ENCODE peak calls at places on chromosomes 11 and 22, in six cellular contexts. One of them, this sample, is unnamed.

GRCh38 chr22:17612057-17612456 is 16.5 kb downstream of the ATP6V1E1 start:
- DNase-seq in H1: no peak
- DNase-seq in GM12878: no peak
- DNase-seq in GM12891: no peak
- DNase-seq in HepG2: no peak
- DNase-seq in K562: no peak
- DNase-seq in this sample: no peak

GRCh38 chr11:129391350-129391749 is 15.7 kb downstream of the BARX2 start:
- DNase-seq in GM12891: no peak
- DNase-seq in HepG2: no peak
- DNase-seq in H1: no peak
- DNase-seq in GM12878: no peak
- DNase-seq in K562: no peak
- DNase-seq in this sample: no peak

GRCh38 chr22:11066458-11067285 is 4461.3 kb upstream of the OR11H1 start:
- DNase-seq in H1: no peak
- DNase-seq in GM12878: no peak
- DNase-seq in GM12891: peak; percentile 48
- DNase-seq in HepG2: no peak
- DNase-seq in K562: peak; percentile 31
- DNase-seq in this sample: peak; percentile 34

GRCh38 chr11:9973921-9974320 is 310.0 kb downstream of the SWAP70 start:
- DNase-seq in HepG2: no peak
- DNase-seq in GM12891: no peak
- DNase-seq in GM12878: no peak
- DNase-seq in H1: no peak
- DNase-seq in K562: no peak
- DNase-seq in this sample: no peak

GRCh38 chr11:22927793-22928192 is 67.5 kb upstream of the CCDC179 start:
- DNase-seq in GM12891: no peak
- DNase-seq in GM12878: no peak
- DNase-seq in K562: no peak
- DNase-seq in HepG2: no peak
- DNase-seq in H1: no peak
- DNase-seq in this sample: no peak

GRCh38 chr22:31102441-31103081 is 4.8 kb downstream of the SELENOM start:
- DNase-seq in GM12891: no peak
- DNase-seq in HepG2: peak; percentile 84
- DNase-seq in K562: no peak
- DNase-seq in GM12878: no peak
- DNase-seq in H1: no peak
- DNase-seq in this sample: no peak

GRCh38 chr22:40006641-40007040 is 11.9 kb downstream of the FAM83F start:
- DNase-seq in GM12891: no peak
- DNase-seq in H1: no peak
- DNase-seq in HepG2: no peak
- DNase-seq in GM12878: no peak
- DNase-seq in K562: no peak
- DNase-seq in this sample: no peak

GRCh38 chr11:134988495-134988894 is 576.5 kb upstream of the B3GAT1 start:
- DNase-seq in H1: no peak
- DNase-seq in HepG2: no peak
- DNase-seq in GM12891: no peak
- DNase-seq in K562: no peak
- DNase-seq in GM12878: no peak
- DNase-seq in this sample: no peak

GRCh38 chr22:40325315-40325714 is 21.0 kb upstream of the ADSL start:
- DNase-seq in GM12891: no peak
- DNase-seq in K562: no peak
- DNase-seq in GM12878: no peak
- DNase-seq in HepG2: no peak
- DNase-seq in H1: no peak
- DNase-seq in this sample: no peak

GRCh38 chr22:25666308-25666707 is 75.7 kb upstream of the MYO18B start:
- DNase-seq in H1: no peak
- DNase-seq in K562: no peak
- DNase-seq in HepG2: peak; percentile 95
- DNase-seq in GM12878: no peak
- DNase-seq in GM12891: no peak
- DNase-seq in this sample: no peak

GRCh38 chr11:77400306-77400705 is 73.6 kb downstream of the PAK1 start:
- DNase-seq in GM12878: no peak
- DNase-seq in H1: no peak
- DNase-seq in K562: no peak
- DNase-seq in GM12891: no peak
- DNase-seq in HepG2: no peak
- DNase-seq in this sample: no peak

GRCh38 chr22:50216684-50217520 is 16.1 kb downstream of the SELENOO start:
- DNase-seq in GM12878: no peak
- DNase-seq in K562: no peak
- DNase-seq in H1: no peak
- DNase-seq in HepG2: no peak
- DNase-seq in GM12891: no peak
- DNase-seq in this sample: no peak

GRCh38 chr22:31861226-31861840 is 83.0 kb upstream of the YWHAH start:
- DNase-seq in K562: no peak
- DNase-seq in GM12878: no peak
- DNase-seq in HepG2: no peak
- DNase-seq in GM12891: no peak
- DNase-seq in H1: no peak
- DNase-seq in this sample: no peak

GRCh38 chr11:112961751-112962747 is 829 bp downstream of the NCAM1 start:
- DNase-seq in HepG2: no peak
- DNase-seq in GM12878: no peak
- DNase-seq in K562: no peak
- DNase-seq in H1: no peak
- DNase-seq in GM12891: peak; percentile 10
- DNase-seq in this sample: no peak

GRCh38 chr11:30346068-30346688 is 23.3 kb downstream of the ARL14EP start:
- DNase-seq in HepG2: peak; percentile 52
- DNase-seq in GM12878: no peak
- DNase-seq in H1: no peak
- DNase-seq in K562: peak; percentile 37
- DNase-seq in GM12891: no peak
- DNase-seq in this sample: no peak

DNA sequence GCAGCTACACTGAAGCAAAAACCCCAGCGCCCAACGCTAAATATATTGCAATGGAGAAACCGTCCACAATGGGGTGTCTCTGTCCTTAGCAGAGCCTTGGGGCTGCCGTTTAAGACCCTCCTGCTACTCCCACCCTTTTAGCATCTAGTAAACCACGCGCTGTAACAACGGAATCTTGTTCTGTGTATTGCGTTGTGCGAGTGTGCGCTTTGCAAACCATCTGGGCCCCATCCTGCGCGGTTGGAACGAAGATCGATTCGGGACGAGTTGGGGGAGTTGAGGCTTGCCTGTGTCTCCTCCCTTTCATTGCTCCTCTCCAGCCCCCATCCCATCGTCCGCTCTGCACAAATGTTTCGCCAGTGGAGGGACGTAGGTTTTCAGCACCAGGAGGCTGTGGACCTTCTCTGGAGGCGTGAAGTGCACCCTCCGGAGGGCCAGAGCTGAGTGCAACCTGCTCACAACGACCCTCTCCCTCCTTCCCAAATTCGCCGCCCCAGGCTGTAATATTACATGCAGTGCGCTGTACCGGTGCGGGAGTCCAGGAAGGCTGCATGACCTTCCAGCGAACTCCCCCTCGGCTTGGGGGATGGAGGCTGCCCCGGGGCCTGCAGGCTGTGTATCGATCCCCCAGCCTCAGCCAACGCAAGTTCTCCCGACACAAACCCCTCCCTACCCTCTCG is 1.6 kb upstream of the KMT2A start:
- DNase-seq in HepG2: no peak
- DNase-seq in K562: peak; percentile 37
- DNase-seq in GM12878: no peak
- DNase-seq in H1: no peak
- DNase-seq in GM12891: no peak
- DNase-seq in this sample: peak; percentile 31
- TF ChIP-seq POLR2A in HepG2: peak; percentile 26
- TF ChIP-seq POLR2A in K562: no peak
- TF ChIP-seq POLR2A in GM12878: no peak
- TF ChIP-seq POLR2A in H1: peak; percentile 52
- TF ChIP-seq POLR2A in GM12891: no peak
- TF ChIP-seq POLR2A in this sample: no peak

GRCh38 chr11:85955531-85955930 is 100.3 kb downstream of the CCDC83 start:
- DNase-seq in GM12891: no peak
- DNase-seq in K562: no peak
- DNase-seq in GM12878: no peak
- DNase-seq in HepG2: no peak
- DNase-seq in H1: no peak
- DNase-seq in this sample: no peak
- TF ChIP-seq TAF1 in GM12891: no peak
- TF ChIP-seq TAF1 in K562: no peak
- TF ChIP-seq TAF1 in GM12878: no peak
- TF ChIP-seq TAF1 in HepG2: no peak
- TF ChIP-seq TAF1 in H1: no peak
- TF ChIP-seq TAF1 in this sample: no peak

DNA sequence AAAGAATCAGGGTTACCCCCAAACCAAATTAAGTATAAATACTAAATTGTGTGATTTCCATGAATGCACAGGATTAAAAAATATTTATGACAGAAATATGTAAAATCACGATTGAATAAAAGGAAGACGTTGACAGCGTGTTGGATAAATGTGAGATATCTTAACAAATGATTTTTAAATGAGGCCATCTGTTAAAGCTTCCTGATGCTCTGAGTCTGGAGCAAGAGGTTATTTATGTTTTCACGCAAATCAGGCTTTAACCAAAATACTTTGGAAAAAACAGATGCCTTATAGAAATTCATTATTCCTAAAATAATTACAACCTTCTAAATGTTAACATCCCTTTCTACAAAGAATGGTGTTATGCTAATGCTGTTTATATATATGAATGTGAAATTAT is 123.3 kb downstream of the PAX6 start:
- DNase-seq in H1: no peak
- DNase-seq in HepG2: no peak
- DNase-seq in GM12878: no peak
- DNase-seq in GM12891: no peak
- DNase-seq in K562: no peak
- DNase-seq in this sample: no peak
- TF ChIP-seq POLR2AphosphoS5 in H1: no peak
- TF ChIP-seq POLR2AphosphoS5 in HepG2: no peak
- TF ChIP-seq POLR2AphosphoS5 in GM12878: no peak
- TF ChIP-seq POLR2AphosphoS5 in GM12891: no peak
- TF ChIP-seq POLR2AphosphoS5 in K562: no peak
- TF ChIP-seq POLR2AphosphoS5 in this sample: no peak

DNA sequence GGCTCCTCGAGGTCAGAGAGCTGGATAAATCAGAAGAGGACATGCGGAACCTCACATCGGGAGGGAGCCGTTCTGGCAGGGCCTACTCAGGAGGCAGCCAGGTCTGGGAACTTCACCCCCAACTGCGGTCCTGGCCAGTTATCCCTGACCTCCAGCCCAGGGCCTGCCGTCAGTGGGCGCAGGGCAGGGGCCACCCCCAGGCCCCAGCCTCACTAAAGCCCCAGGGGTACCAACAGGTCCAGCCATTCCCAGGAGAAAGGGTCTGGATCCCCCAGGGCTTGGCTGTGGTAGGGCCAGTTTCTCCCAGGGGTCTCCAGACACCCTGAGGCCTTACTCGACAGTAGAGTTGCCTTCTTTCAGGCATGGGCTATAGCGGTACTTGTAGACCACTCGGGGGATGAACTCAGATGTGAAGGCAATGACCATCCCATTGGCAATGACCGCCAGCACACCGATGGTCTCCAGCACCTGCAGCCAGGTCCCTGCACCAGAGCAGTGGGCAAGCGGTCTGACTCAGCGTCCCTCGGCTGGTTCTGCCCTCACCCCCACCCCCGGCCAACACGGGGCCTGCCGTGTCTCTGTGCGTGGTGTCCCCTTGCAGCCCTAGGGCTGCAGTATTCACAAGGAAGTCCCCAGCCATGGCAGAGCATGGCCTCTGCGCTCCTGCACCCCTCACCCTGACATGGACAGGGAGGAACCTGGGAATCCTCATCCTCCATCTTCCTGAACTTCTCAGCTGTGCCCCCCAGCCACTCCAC is 4.6 kb upstream of the SIGIRR start:
- DNase-seq in K562: no peak
- DNase-seq in GM12878: no peak
- DNase-seq in HepG2: no peak
- DNase-seq in H1: no peak
- DNase-seq in GM12891: no peak
- DNase-seq in this sample: no peak
- TF ChIP-seq POLR2A in K562: no peak
- TF ChIP-seq POLR2A in GM12878: peak; percentile 27
- TF ChIP-seq POLR2A in HepG2: no peak
- TF ChIP-seq POLR2A in H1: no peak
- TF ChIP-seq POLR2A in GM12891: no peak
- TF ChIP-seq POLR2A in this sample: no peak

GRCh38 chr11:60995798-60996197 is 24.3 kb downstream of the CD6 start:
- DNase-seq in HepG2: no peak
- DNase-seq in GM12891: no peak
- DNase-seq in GM12878: no peak
- DNase-seq in K562: no peak
- DNase-seq in H1: no peak
- DNase-seq in this sample: no peak

GRCh38 chr11:60994450-60995135 is 23.1 kb downstream of the CD6 start:
- DNase-seq in GM12878: no peak
- DNase-seq in H1: no peak
- DNase-seq in GM12891: no peak
- DNase-seq in HepG2: no peak
- DNase-seq in K562: no peak
- DNase-seq in this sample: no peak

GRCh38 chr11:60993611-60994010 is 22.1 kb downstream of the CD6 start:
- DNase-seq in GM12878: no peak
- DNase-seq in HepG2: no peak
- DNase-seq in K562: no peak
- DNase-seq in GM12891: no peak
- DNase-seq in H1: no peak
- DNase-seq in this sample: no peak

GRCh38 chr11:60991457-60991856 is 20.0 kb downstream of the CD6 start:
- DNase-seq in GM12891: no peak
- DNase-seq in HepG2: no peak
- DNase-seq in K562: no peak
- DNase-seq in H1: no peak
- DNase-seq in GM12878: no peak
- DNase-seq in this sample: no peak

DNA sequence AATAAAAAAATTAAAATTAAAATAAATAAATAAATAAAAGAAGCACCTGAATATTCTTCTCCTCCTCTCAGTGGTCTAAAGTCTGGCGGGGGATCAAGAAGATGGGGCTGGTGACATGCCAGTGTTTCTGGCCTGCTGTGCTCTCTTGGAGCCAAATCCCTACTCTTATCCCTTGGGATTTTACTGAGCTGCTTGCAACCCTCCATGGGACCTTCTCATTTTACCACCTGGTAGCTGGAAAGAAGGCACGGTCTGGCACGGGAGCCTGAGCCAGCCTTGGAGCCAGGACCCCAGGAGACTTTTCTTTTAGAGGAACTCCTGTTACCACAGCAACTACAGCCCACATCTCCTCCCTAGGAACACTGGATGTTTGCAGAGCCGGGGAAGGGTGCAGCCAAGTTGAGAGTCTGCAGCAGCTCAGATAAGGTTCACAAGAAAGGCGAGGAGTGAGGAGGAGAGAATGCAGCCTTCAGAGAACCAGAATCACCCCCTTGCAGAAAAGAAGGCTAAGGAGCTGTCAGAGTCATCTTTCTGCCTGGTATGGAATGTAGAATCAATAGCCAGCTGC is 21.4 kb downstream of the CD6 start:
- DNase-seq in H1: no peak
- DNase-seq in GM12878: no peak
- DNase-seq in K562: peak; percentile 63
- DNase-seq in HepG2: no peak
- DNase-seq in GM12891: no peak
- DNase-seq in this sample: no peak
- TF ChIP-seq TAF1 in H1: no peak
- TF ChIP-seq TAF1 in GM12878: no peak
- TF ChIP-seq TAF1 in K562: no peak
- TF ChIP-seq TAF1 in HepG2: no peak
- TF ChIP-seq TAF1 in GM12891: no peak
- TF ChIP-seq TAF1 in this sample: no peak

This sample was measured in GM12892.